ENCODE peak calls at places on chromosomes 7 and 10, in seven cellular contexts. Z, N, L, T, J, W and H are unnamed samples.

GRCh38 chr7:296546-296945 is 6.6 kb downstream of the FOXL3 start:
- DNase-seq in Z (no peak), N (no peak), L (no peak), T (no peak), J (peak), W (no peak), H (no peak)

GRCh38 chr10:77580500-77580899 is 57.1 kb downstream of the KCNMA1 start:
- DNase-seq in Z (no peak), N (no peak), L (no peak), T (no peak), J (no peak), W (no peak), H (no peak)

GRCh38 chr10:110775022-110775379 is 96.7 kb upstream of the PDCD4 start:
- DNase-seq in Z (no peak), N (no peak), L (no peak), T (no peak), J (no peak), W (no peak), H (no peak)

GRCh38 chr10:8614054-8614565 is 559.6 kb downstream of the GATA3 start:
- DNase-seq in Z (no peak), N (no peak), L (no peak), T (no peak), J (no peak), W (no peak), H (no peak)

GRCh38 chr7:131606346-131607290 is 50.2 kb upstream of the PODXL start:
- DNase-seq in Z (no peak), N (no peak), L (no peak), T (no peak), J (no peak), W (no peak), H (no peak)

GRCh38 chr7:913736-914520 is 37.6 kb downstream of the GET4 start:
- DNase-seq in Z (no peak), N (no peak), L (no peak), T (no peak), J (no peak), W (no peak), H (no peak)

GRCh38 chr7:148898845-148899474 is 14.9 kb upstream of the EZH2 start:
- DNase-seq in Z (no peak), N (no peak), L (no peak), T (no peak), J (no peak), W (no peak), H (peak)

GRCh38 chr10:121803611-121804010 is 124.2 kb downstream of the ATE1 start:
- DNase-seq in Z (no peak), N (no peak), L (no peak), T (no peak), J (no peak), W (no peak), H (no peak)

GRCh38 chr7:8436965-8437364 is 3.6 kb downstream of the NXPH1 start:
- DNase-seq in Z (peak), N (peak), L (peak), T (no peak), J (no peak), W (peak), H (peak)

GRCh38 chr7:71710442-71710841 is 578.5 kb downstream of the GALNT17 start:
- DNase-seq in Z (no peak), N (no peak), L (no peak), T (no peak), J (no peak), W (no peak), H (no peak)

GRCh38 chr7:80309971-80310549 is 175.4 kb downstream of the GNAI1 start:
- DNase-seq in Z (no peak), N (no peak), L (no peak), T (no peak), J (no peak), W (no peak), H (no peak)

GRCh38 chr7:139876622-139877283 is 47.7 kb downstream of the TBXAS1 start:
- DNase-seq in Z (no peak), N (no peak), L (no peak), T (no peak), J (no peak), W (no peak), H (no peak)

GRCh38 chr10:72740526-72740925 is 48.6 kb downstream of the MCU start:
- DNase-seq in Z (no peak), N (no peak), L (no peak), T (peak), J (no peak), W (peak), H (peak)

GRCh38 chr10:117885206-117885605 is 161.5 kb downstream of the RAB11FIP2 start:
- DNase-seq in Z (no peak), N (no peak), L (no peak), T (no peak), J (no peak), W (no peak), H (no peak)

GRCh38 chr10:129887986-129888783 is 75.9 kb downstream of the EBF3 start:
- DNase-seq in Z (no peak), N (no peak), L (no peak), T (no peak), J (no peak), W (no peak), H (no peak)

GRCh38 chr7:28296571-28297483 is 115.5 kb upstream of the CREB5 start:
- DNase-seq in Z (peak), N (peak), L (peak), T (peak), J (no peak), W (peak), H (peak)

GRCh38 chr7:12771378-12771877 is 84.0 kb downstream of the ARL4A start:
- DNase-seq in Z (no peak), N (no peak), L (no peak), T (peak), J (no peak), W (peak), H (peak)

GRCh38 chr10:61136151-61136550 is 192.2 kb upstream of the RHOBTB1 start:
- DNase-seq in Z (no peak), N (no peak), L (no peak), T (no peak), J (no peak), W (no peak), H (no peak)

GRCh38 chr7:38744746-38745145 is 113.6 kb upstream of the AMPH start:
- DNase-seq in Z (no peak), N (no peak), L (no peak), T (peak), J (no peak), W (no peak), H (no peak)

GRCh38 chr7:97024209-97025129 is at the start of gene DLX5:
- DNase-seq in Z (no peak), N (no peak), L (no peak), T (no peak), J (peak), W (peak), H (peak)

GRCh38 chr7:51325937-51326336 is 9.3 kb upstream of the COBL start:
- DNase-seq in Z (no peak), N (no peak), L (no peak), T (no peak), J (no peak), W (peak), H (no peak)

GRCh38 chr7:99105756-99106155 is 38.2 kb downstream of the SMURF1 start:
- DNase-seq in Z (no peak), N (no peak), L (no peak), T (no peak), J (no peak), W (no peak), H (no peak)

GRCh38 chr7:27181176-27181520 is 3.9 kb downstream of the HOXA11 start:
- DNase-seq in Z (no peak), N (no peak), L (no peak), T (no peak), J (no peak), W (no peak), H (no peak)

GRCh38 chr10:48491422-48492139 is 113.3 kb downstream of the ARHGAP22 start:
- DNase-seq in Z (no peak), N (no peak), L (no peak), T (no peak), J (no peak), W (no peak), H (no peak)

GRCh38 chr10:28592953-28593352 is 60.0 kb downstream of the WAC start:
- DNase-seq in Z (no peak), N (no peak), L (no peak), T (peak), J (no peak), W (no peak), H (no peak)

GRCh38 chr7:150745868-150746267 is 8.7 kb downstream of the GIMAP5 start:
- DNase-seq in Z (no peak), N (no peak), L (no peak), T (no peak), J (no peak), W (no peak), H (no peak)

GRCh38 chr7:141877365-141877764 is 36.1 kb upstream of the PRSS37 start:
- DNase-seq in Z (no peak), N (no peak), L (no peak), T (no peak), J (no peak), W (no peak), H (no peak)

GRCh38 chr10:130453036-130453720 is 317.0 kb downstream of the GLRX3 start:
- DNase-seq in Z (no peak), N (no peak), L (no peak), T (no peak), J (no peak), W (no peak), H (no peak)

GRCh38 chr10:13792011-13792410 is 205.2 kb downstream of the PRPF18 start:
- DNase-seq in Z (no peak), N (no peak), L (no peak), T (no peak), J (no peak), W (peak), H (no peak)

GRCh38 chr10:133370026-133370786 is 2.9 kb downstream of the ECHS1 start:
- DNase-seq in Z (no peak), N (no peak), L (no peak), T (no peak), J (no peak), W (peak), H (no peak)